ENCODE peak calls at places on chromosome 13, in four cellular contexts. E is fibroblast of pulmonary artery, W is psoas muscle, O is prostate gland. J is an unnamed sample.

GRCh38 chr13:50030315-50030714 is 15.1 kb downstream of the KCNRG start:
- DNase-seq in W (no peak), E (no peak), O (no peak), J (no peak)

GRCh38 chr13:81639984-81640582 is 1299.2 kb upstream of the SPRY2 start:
- DNase-seq in O (no peak), W (no peak), E (no peak), J (no peak)

GRCh38 chr13:45341799-45342584 is 1.0 kb upstream of the TPT1 start:
- DNase-seq in O (peak), W (peak), E (peak), J (no peak)

GRCh38 chr13:27131202-27131623 is 40.4 kb downstream of the USP12 start:
- DNase-seq in E (no peak), W (no peak), O (no peak), J (peak)

GRCh38 chr13:33052446-33052845 is 36.2 kb downstream of the KL start:
- DNase-seq in E (peak), W (no peak), O (no peak), J (no peak)

GRCh38 chr13:99377641-99378040 is 70.4 kb upstream of the GPR183 start:
- DNase-seq in O (no peak), E (no peak), W (no peak), J (no peak)

GRCh38 chr13:99383946-99384345 is 76.7 kb upstream of the GPR183 start:
- DNase-seq in E (no peak), O (no peak), W (no peak), J (no peak)

GRCh38 chr13:42574435-42575311 is 721 bp downstream of the TNFSF11 start:
- DNase-seq in W (no peak), E (no peak), O (no peak), J (peak)

GRCh38 chr13:81927347-81927746 is 1586.4 kb upstream of the SPRY2 start:
- DNase-seq in W (no peak), O (no peak), E (no peak), J (no peak)

GRCh38 chr13:50390503-50391248 is 375.4 kb downstream of the KCNRG start:
- DNase-seq in O (no peak), E (no peak), W (no peak), J (no peak)

GRCh38 chr13:67880916-67881315 is 650.8 kb upstream of the PCDH9 start:
- DNase-seq in E (no peak), O (no peak), W (no peak), J (no peak)

GRCh38 chr13:26872444-26873173 is 112.0 kb upstream of the GPR12 start:
- DNase-seq in O (peak), W (no peak), E (peak), J (peak)

GRCh38 chr13:28286263-28286662 is 147.9 kb downstream of the PAN3 start:
- DNase-seq in O (no peak), W (no peak), E (no peak), J (no peak)

GRCh38 chr13:101673360-101674105 is 221.1 kb downstream of the ITGBL1 start:
- DNase-seq in W (no peak), O (no peak), E (no peak), J (no peak)

GRCh38 chr13:45352031-45352430 is 11.0 kb upstream of the TPT1 start:
- DNase-seq in W (no peak), E (no peak), O (no peak), J (no peak)

GRCh38 chr13:112587359-112587766 is 590 bp downstream of the TUBGCP3 start:
- DNase-seq in W (peak), E (peak), O (peak), J (peak)
- TF ChIP-seq CTCF in W (no peak), E (no peak), O (no peak), J (peak)

GRCh38 chr13:31538067-31539042 is 201.0 kb upstream of the RXFP2 start:
- DNase-seq in E (peak), O (no peak), W (no peak), J (no peak)
- TF ChIP-seq CTCF in E (peak), O (peak), W (peak), J (no peak)

GRCh38 chr13:84570831-84571230 is 688.6 kb upstream of the SLITRK1 start:
- DNase-seq in W (no peak), E (no peak), O (no peak), J (no peak)

GRCh38 chr13:84571264-84571663 is 689.0 kb upstream of the SLITRK1 start:
- DNase-seq in O (no peak), W (no peak), E (no peak), J (no peak)

DNA sequence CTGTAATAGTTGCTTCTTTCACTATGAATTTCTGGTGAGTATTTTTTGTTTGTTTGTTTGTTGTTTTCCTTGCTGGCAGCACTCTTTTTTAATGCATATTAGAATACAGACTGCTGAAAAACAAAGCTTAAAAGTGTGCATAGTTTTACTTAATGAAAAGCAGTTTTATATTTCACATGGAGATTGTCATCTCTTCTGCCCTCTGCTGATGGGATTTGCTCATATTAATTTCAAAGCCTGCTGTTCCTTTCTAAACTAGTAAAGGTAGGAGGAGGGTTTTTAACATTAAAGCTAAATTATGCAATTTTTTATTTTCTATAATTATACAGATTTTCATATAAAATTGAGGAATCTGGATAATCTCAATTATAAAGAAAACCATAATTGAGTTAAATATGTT is 692.6 kb upstream of the SLITRK1 start:
- DNase-seq in O (no peak), E (peak), W (no peak), J (no peak)
- TF ChIP-seq CTCF in O (no peak), E (peak), W (no peak), J (no peak)

DNA sequence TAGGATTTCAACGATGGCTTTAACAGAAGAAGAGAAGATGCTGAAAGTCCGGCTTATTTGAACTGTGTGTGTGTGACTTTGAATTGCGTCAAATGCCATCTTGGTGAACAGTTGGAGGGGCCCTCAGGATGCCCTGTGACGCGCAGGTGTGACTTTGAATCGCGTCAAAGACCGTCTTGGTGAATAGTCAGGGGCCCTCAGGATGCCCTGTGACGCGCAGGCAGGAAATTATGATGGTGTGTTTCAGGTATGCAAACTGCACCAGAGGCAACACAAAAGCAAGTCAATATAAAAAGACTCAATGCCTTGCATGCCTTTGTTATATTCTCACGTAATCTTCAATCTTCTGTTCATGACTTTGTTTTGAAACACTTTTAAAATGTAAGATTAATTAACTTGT is 29.2 kb downstream of the ATP11A start:
- DNase-seq in O (no peak), E (no peak), W (peak), J (no peak)
- TF ChIP-seq CTCF in O (no peak), E (no peak), W (no peak), J (no peak)

GRCh38 chr13:24737042-24737441 is 26.9 kb upstream of the RNF17 start:
- DNase-seq in W (no peak), O (no peak), E (no peak), J (no peak)
- TF ChIP-seq CTCF in W (no peak), O (no peak), E (no peak), J (no peak)

GRCh38 chr13:95301135-95301946 is at the start of gene ABCC4:
- DNase-seq in O (peak), W (peak), E (peak), J (peak)
- TF ChIP-seq CTCF in O (peak), W (no peak), E (no peak), J (no peak)

J was measured in GM13976.